ENCODE peak calls at places on chromosomes 4 and X, in four cellular contexts. X, R, T and J are unnamed samples.

GRCh38 chrX:110310896-110311295 is 7.0 kb downstream of the AMMECR1 start:
- DNase-seq in X (no peak), R (no peak), T (peak), J (no peak)

GRCh38 chrX:77442728-77443127 is 4.5 kb upstream of the FGF16 start:
- DNase-seq in R (peak), X (no peak), T (peak), J (no peak)

GRCh38 chrX:134633832-134634231 is 24.4 kb downstream of the PLAC1 start:
- DNase-seq in R (no peak), T (no peak), X (no peak), J (no peak)

GRCh38 chr4:40046311-40046980 is 10.2 kb upstream of the N4BP2 start:
- DNase-seq in X (no peak), T (peak), R (no peak), J (peak)

GRCh38 chrX:40097492-40098263 is at the start of gene BCOR:
- DNase-seq in X (peak), T (peak), R (no peak), J (peak)

GRCh38 chrX:18565727-18566126 is 106.2 kb downstream of the RS1 start:
- DNase-seq in X (no peak), T (no peak), R (no peak), J (no peak)

GRCh38 chr4:5019274-5019673 is at the start of gene CYTL1:
- DNase-seq in R (no peak), X (no peak), T (peak), J (no peak)

GRCh38 chr4:132001542-132001941 is 1147.6 kb upstream of the PCDH10 start:
- DNase-seq in R (no peak), X (no peak), T (peak), J (no peak)

GRCh38 chr4:15781427-15782095 is 3.4 kb downstream of the CD38 start:
- DNase-seq in X (no peak), T (peak), R (no peak), J (no peak)

GRCh38 chrX:70422886-70423336 is at the start of gene GDPD2:
- DNase-seq in X (no peak), R (no peak), T (peak), J (no peak)

GRCh38 chr4:72991889-72992288 is 77.6 kb downstream of the COX18 start:
- DNase-seq in R (no peak), T (no peak), X (no peak), J (no peak)

GRCh38 chr4:82833696-82834313 is 35.2 kb upstream of the SCD5 start:
- DNase-seq in X (no peak), R (no peak), T (peak), J (no peak)

GRCh38 chr4:75144475-75144874 is 211.6 kb downstream of the PARM1 start:
- DNase-seq in T (no peak), R (no peak), X (no peak), J (no peak)

GRCh38 chr4:102037566-102037965 is 247.0 kb downstream of the BANK1 start:
- DNase-seq in R (no peak), T (no peak), X (no peak), J (no peak)

GRCh38 chrX:133909888-133910287 is 75.5 kb downstream of the GPC3 start:
- DNase-seq in T (no peak), R (no peak), X (no peak), J (no peak)

GRCh38 chrX:69178592-69178991 is 13.3 kb upstream of the PJA1 start:
- DNase-seq in T (no peak), X (no peak), R (no peak), J (no peak)

GRCh38 chrX:1246816-1247215 is 21.8 kb upstream of the CSF2RA start:
- DNase-seq in X (peak), T (peak), R (no peak), J (peak)

GRCh38 chr4:6907658-6908191 is 1.9 kb upstream of the TBC1D14 start:
- DNase-seq in X (peak), R (no peak), T (peak), J (no peak)

GRCh38 chr4:109406337-109406931 is 27.2 kb upstream of the SEC24B start:
- DNase-seq in R (no peak), X (no peak), T (peak), J (no peak)

GRCh38 chr4:54954656-54955388 is 170.6 kb downstream of the KDR start:
- DNase-seq in R (no peak), T (peak), X (no peak), J (no peak)

GRCh38 chrX:118523920-118524319 is 28.3 kb downstream of the DOCK11 start:
- DNase-seq in T (no peak), R (no peak), X (no peak), J (no peak)

GRCh38 chrX:80174925-80175574 is 160.5 kb downstream of the TBX22 start:
- DNase-seq in X (peak), T (peak), R (no peak), J (no peak)

GRCh38 chr4:84530449-84530848 is 31.4 kb upstream of the NKX6-1 start:
- DNase-seq in X (no peak), R (no peak), T (peak), J (no peak)

GRCh38 chr4:183332447-183332846 is 10.2 kb upstream of the CLDN24 start:
- DNase-seq in T (no peak), X (no peak), R (no peak), J (no peak)

GRCh38 chr4:168908859-168909390 is 101.1 kb downstream of the CBR4 start:
- DNase-seq in R (no peak), T (peak), X (no peak), J (no peak)
- H3K27ac ChIP-seq in R (peak), T (peak), X (peak), J (no peak)

DNA sequence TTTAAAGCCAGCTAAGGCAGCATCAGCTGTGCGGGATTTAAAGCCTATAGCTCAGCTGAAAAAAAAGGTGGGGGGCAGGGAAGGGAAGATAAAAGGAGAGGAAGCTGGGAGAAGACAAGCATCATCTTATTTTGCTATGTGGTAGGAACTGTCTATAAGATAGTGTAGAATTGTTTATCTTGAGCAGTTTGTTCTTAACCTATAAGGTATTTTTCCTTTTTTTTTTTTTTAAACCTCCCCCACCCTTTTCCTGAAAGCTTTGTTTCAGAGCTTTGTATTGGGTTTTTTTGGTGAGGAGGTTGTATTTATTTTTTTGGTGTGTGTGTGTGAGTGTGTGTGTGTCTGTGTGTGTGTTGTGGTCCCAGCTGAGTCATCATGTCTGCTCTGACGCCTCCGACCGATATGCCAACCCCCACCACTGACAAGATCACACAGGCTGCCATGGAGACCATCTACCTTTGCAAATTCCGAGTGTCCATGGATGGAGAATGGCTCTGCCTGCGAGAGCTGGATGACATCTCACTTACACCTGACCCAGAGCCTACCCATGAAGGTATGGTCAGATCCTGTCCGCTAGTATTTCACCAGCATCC is 531 bp downstream of the RUFY3 start:
- DNase-seq in X (no peak), R (no peak), T (peak), J (no peak)
- H3K4me3 ChIP-seq in X (peak), R (peak), T (no peak), J (no peak)

DNA sequence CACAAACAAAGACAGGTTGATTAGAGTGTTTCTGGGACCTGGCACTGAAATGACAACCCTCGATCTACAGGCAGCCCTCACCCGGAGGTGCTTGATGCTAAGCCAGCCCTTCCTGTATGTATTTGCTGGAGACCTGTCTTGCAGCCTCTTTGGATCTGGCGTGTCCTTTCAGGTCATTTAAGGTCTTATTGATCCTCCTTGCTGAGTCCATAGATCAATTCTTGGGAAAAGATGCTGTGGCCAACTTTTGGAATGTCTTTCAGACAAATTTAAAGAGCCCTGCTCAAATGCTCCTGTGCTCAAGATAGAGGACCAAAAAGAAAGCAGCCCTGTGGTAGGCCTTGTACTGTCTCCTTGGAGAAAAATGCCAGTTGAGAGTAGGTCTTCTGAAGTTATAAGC is 6.8 kb upstream of the SETD7 start:
- DNase-seq in X (no peak), T (no peak), R (no peak), J (no peak)
- H3K27ac ChIP-seq in X (no peak), T (no peak), R (no peak), J (no peak)

GRCh38 chr4:26330186-26330787 is 9.5 kb downstream of the RBPJ start:
- DNase-seq in X (no peak), T (peak), R (no peak), J (no peak)
- H3K4me3 ChIP-seq in X (no peak), T (no peak), R (no peak), J (no peak)

GRCh38 chrX:154352012-154352401 is 22.4 kb downstream of the FLNA start:
- DNase-seq in T (peak), R (no peak), X (peak), J (no peak)
- H3K27ac ChIP-seq in T (peak), R (no peak), X (peak), J (no peak)